ENCODE peak calls at places on chromosomes 2 and 18, in seven cellular contexts. H, C, J, N, V, W and Y are unnamed samples.

GRCh38 chr2:22520337-22521288 is 864.4 kb upstream of the KLHL29 start:
- DNase-seq in V (no peak), C (no peak), N (no peak), W (no peak), J (no peak), H (no peak), Y (no peak)

GRCh38 chr18:43665239-43665788 is 388.0 kb upstream of the SYT4 start:
- DNase-seq in N (peak; percentile 68), C (no peak), J (no peak), W (peak; percentile 77), V (no peak), H (peak; percentile 51), Y (peak; percentile 90)

GRCh38 chr2:240460781-240461431 is 25.4 kb downstream of the GPC1 start:
- DNase-seq in C (peak; percentile 15), J (peak; percentile 10), V (no peak), H (no peak), N (no peak), W (no peak), Y (no peak)

GRCh38 chr2:36352711-36353110 is 2.9 kb upstream of the CRIM1 start:
- DNase-seq in W (peak; percentile 71), N (no peak), J (no peak), H (no peak), V (no peak), C (no peak), Y (no peak)

GRCh38 chr2:64019975-64020281 is 700 bp upstream of the VPS54 start:
- DNase-seq in W (no peak), H (no peak), C (no peak), J (no peak), V (no peak), N (no peak), Y (no peak)

GRCh38 chr18:54173250-54173649 is 51.2 kb downstream of the MBD2 start:
- DNase-seq in H (no peak), V (no peak), N (no peak), W (no peak), C (no peak), J (no peak), Y (no peak)

GRCh38 chr2:150143087-150143536 is 344.4 kb downstream of the RND3 start:
- DNase-seq in C (no peak), H (no peak), J (no peak), W (peak; percentile 49), N (no peak), V (no peak), Y (peak; percentile 87)

GRCh38 chr2:172783091-172783898 is 47.6 kb downstream of the RAPGEF4 start:
- DNase-seq in W (peak; percentile 82), J (no peak), V (peak; percentile 62), N (peak; percentile 66), H (peak; percentile 70), C (no peak), Y (peak; percentile 82)

GRCh38 chr2:191486584-191487320 is 191.2 kb upstream of the NABP1 start:
- DNase-seq in J (no peak), H (peak; percentile 89), W (peak; percentile 85), V (peak; percentile 84), N (peak; percentile 91), C (no peak), Y (peak; percentile 98)

GRCh38 chr2:12617366-12617765 is 99.4 kb upstream of the TRIB2 start:
- DNase-seq in N (no peak), H (no peak), J (no peak), V (no peak), C (no peak), W (no peak), Y (no peak)

GRCh38 chr2:144183744-144184143 is 336.2 kb downstream of the ZEB2 start:
- DNase-seq in H (peak; percentile 83), N (no peak), J (no peak), V (no peak), W (peak; percentile 29), C (no peak), Y (no peak)

GRCh38 chr2:63842149-63843061 is 709 bp downstream of the UGP2 start:
- DNase-seq in W (peak; percentile 82), V (no peak), N (peak; percentile 47), C (no peak), H (peak; percentile 61), J (no peak), Y (peak; percentile 11)

GRCh38 chr18:31649894-31650719 is 34.3 kb downstream of the B4GALT6 start:
- DNase-seq in V (no peak), J (no peak), N (no peak), H (no peak), C (no peak), W (no peak), Y (no peak)

GRCh38 chr2:217932661-217933325 is 70.0 kb downstream of the TNS1 start:
- DNase-seq in V (no peak), J (peak; percentile 34), N (no peak), H (no peak), W (peak; percentile 52), C (no peak), Y (no peak)

GRCh38 chr2:142130111-142131015 is 453 bp downstream of the LRP1B start:
- DNase-seq in N (no peak), H (peak; percentile 10), W (peak; percentile 67), J (peak; percentile 15), V (peak; percentile 8), C (peak; percentile 50), Y (peak; percentile 66)

GRCh38 chr2:240811346-240812300 is 8.4 kb downstream of the KIF1A start:
- DNase-seq in N (no peak), H (no peak), W (no peak), C (no peak), J (peak; percentile 7), V (no peak), Y (no peak)

DNA sequence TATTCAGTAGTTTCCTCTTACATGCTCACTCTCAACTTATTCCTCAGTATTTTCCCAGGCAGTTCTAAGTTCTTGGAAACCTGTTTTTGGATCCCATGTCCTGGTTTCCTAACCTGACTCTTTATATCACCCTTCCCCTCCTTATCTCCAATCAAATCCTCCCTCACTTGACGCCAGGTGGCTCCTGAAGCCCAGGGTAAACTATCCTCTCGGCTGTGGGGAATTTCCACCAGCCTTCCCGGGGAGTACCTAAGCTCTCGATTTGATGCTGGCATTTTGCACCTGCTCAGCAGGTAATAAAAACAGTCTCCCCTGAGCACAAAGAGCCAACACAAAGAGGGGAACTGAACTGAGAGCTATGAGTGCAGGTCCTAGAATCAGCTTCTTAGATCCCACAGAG is 538.0 kb downstream of the SLC4A3 start:
- DNase-seq in W (no peak), H (no peak), V (no peak), N (no peak), C (no peak), J (no peak), Y (no peak)
- TF ChIP-seq CTCF in W (no peak), H (no peak), V (no peak), N (no peak), C (no peak), J (no peak), Y (no peak)

DNA sequence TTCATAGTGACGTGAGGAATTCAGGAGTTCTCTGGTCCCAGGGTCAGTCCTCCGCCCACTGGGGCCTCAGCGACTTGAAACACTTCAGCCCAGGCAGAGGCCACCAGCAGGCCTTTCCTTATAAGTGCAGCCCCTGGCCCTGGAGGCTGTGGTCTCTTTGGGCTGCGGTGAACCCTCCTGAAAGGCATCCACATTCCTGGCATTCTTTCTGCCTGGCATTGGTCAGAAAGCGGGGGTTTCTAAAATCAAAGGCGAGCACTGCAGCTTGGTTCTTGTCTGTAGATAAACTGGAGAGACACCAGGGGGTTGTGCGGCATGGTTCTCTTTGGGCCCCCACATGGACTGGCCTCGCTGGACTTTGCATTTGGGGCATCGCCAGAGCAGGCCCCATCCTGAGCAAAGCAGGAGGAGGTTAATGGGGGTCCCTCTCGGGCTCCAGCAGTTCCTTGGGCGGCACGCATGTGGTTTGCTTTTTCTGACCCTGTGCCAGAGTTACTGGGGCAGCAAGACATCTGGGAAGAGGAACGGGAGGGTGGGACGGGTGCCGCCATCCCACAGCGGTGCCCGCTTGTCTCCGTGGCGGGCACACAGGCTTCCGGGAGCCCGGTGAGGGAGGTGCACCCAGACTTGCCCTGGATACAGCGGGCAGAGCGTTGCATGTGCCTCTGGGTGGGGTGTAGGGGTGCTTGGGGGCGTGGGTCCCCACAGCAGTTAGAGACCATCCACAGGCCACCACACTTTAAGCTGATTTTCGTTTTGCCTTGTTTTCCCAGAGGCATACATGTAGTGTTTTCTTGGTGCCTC is 44.9 kb downstream of the SH3BP4 start:
- DNase-seq in N (peak; percentile 63), C (no peak), J (no peak), H (no peak), V (no peak), W (peak; percentile 81), Y (peak; percentile 84)
- TF ChIP-seq CTCF in N (peak; percentile 35), C (no peak), J (no peak), H (no peak), V (no peak), W (peak; percentile 26), Y (peak; percentile 52)

GRCh38 chr2:14641116-14641515 is 8.6 kb downstream of the LRATD1 start:
- DNase-seq in H (no peak), N (no peak), V (no peak), C (no peak), J (no peak), W (no peak), Y (no peak)

GRCh38 chr2:14647714-14648113 is 15.2 kb downstream of the LRATD1 start:
- DNase-seq in V (no peak), N (no peak), W (no peak), J (no peak), C (no peak), H (no peak), Y (no peak)

GRCh38 chr2:14638488-14638887 is 6.0 kb downstream of the LRATD1 start:
- DNase-seq in H (no peak), C (no peak), J (no peak), V (no peak), N (no peak), W (no peak), Y (no peak)

DNA sequence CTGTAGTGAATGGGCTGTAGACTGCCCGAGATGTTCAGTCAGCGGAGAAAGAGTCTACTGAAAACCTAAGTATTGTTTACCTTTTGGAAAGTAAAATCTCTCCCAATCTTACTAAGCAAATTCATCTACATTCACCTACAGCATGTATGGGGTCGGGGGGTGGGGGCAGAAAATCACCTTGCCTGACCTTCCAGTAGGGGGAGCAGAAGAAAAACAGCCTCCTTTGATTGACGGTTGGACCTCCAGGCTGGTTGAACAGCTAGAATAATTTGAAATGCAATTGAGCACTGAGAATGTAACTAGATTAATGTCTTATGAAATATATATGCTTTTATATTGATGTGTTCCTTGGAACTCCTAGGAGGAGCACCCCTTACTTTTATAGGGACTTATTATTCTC is 10.0 kb downstream of the LRATD1 start:
- DNase-seq in V (no peak), H (no peak), W (no peak), J (no peak), C (no peak), N (no peak), Y (no peak)
- TF ChIP-seq CTCF in V (no peak), H (no peak), W (no peak), J (no peak), C (no peak), N (no peak), Y (peak; percentile 24)

DNA sequence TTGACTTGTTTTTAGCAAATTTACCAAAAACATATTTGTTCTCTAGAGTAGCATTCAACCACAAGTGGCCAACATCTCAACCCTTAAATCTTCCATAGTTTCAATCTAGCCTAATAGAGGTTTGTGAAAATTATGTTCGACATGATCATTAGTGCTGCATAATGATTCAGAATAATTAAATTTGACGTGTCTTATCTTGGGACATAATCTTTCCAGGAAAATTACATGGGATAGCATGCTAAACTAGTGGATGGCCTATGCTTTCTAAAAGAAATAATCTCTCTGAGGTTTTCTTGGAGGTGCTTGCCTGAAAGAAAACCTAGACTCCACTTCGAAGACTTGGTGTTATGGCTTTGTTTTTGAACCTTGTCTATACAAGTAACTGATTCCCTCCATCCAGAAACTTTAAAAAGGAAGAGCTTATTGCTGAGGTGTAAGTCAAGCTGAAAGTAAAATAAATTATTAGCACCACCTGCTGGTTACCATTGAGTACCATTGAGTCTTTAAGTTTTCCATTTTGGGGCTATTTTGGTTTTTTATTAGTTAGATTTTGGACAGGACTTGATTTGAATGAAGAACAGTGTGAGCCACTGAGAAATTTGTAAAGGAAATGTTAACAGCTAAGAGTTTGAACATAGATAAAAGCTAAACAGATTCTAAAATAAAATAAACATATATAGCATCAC is 32.7 kb downstream of the COX7A2L start:
- DNase-seq in W (peak; percentile 68), J (no peak), H (no peak), V (peak; percentile 7), N (no peak), C (no peak), Y (peak; percentile 13)
- TF ChIP-seq CTCF in W (peak; percentile 45), J (peak; percentile 58), H (peak; percentile 40), V (peak; percentile 44), N (peak; percentile 54), C (peak; percentile 59), Y (peak; percentile 51)